ENCODE peak calls at places on chromosomes 11 and 22, in five cellular contexts. M is nephron progenitor cell, B is transverse colon, R is Peyer's patch, Y is HFFc6. C is an unnamed sample.

GRCh38 chr11:29227816-29228215 is 789.0 kb downstream of the KCNA4 start:
- DNase-seq in M (no peak), B (no peak), R (no peak), Y (no peak), C (no peak)

GRCh38 chr11:131691558-131692041 is 321.2 kb downstream of the NTM start:
- DNase-seq in M (peak; percentile 81), B (no peak), R (no peak), Y (no peak), C (no peak)

GRCh38 chr11:118939948-118940598 is 14.3 kb upstream of the BCL9L start:
- DNase-seq in M (peak; percentile 32), B (no peak), R (no peak), Y (no peak), C (no peak)

GRCh38 chr11:113532697-113533424 is 57.7 kb upstream of the DRD2 start:
- DNase-seq in M (peak; percentile 88), B (peak; percentile 77), R (peak; percentile 88), Y (peak; percentile 43), C (peak; percentile 73)

GRCh38 chr11:76184551-76184993 is 21.7 kb downstream of the WNT11 start:
- DNase-seq in M (no peak), B (no peak), R (no peak), Y (peak; percentile 52), C (no peak)

GRCh38 chr11:44955019-44955738 is 4.5 kb upstream of the TP53I11 start:
- DNase-seq in M (no peak), B (peak; percentile 66), R (peak; percentile 82), Y (peak; percentile 41), C (peak; percentile 73)

GRCh38 chr11:94544582-94544831 is 786 bp downstream of the FUT4 start:
- DNase-seq in M (no peak), B (peak; percentile 20), R (no peak), Y (no peak), C (no peak)

GRCh38 chr11:17648528-17648927 is 70.8 kb upstream of the MYOD1 start:
- DNase-seq in M (no peak), B (no peak), R (no peak), Y (no peak), C (no peak)

GRCh38 chr22:32803020-32803758 is 1.7 kb downstream of the TIMP3 start:
- DNase-seq in M (peak; percentile 47), B (no peak), R (no peak), Y (peak; percentile 79), C (no peak)

GRCh38 chr11:394034-394857 is at the start of gene PKP3:
- DNase-seq in M (no peak), B (peak; percentile 93), R (peak; percentile 90), Y (peak; percentile 62), C (peak; percentile 95)

GRCh38 chr11:28514391-28514790 is 406.2 kb downstream of the METTL15 start:
- DNase-seq in M (no peak), B (no peak), R (no peak), Y (peak; percentile 25), C (no peak)

GRCh38 chr11:102513869-102514268 is 16.7 kb downstream of the MMP7 start:
- DNase-seq in M (no peak), B (peak; percentile 70), R (peak; percentile 78), Y (no peak), C (no peak)

GRCh38 chr11:134126197-134126822 is 57.4 kb downstream of the JAM3 start:
- DNase-seq in M (no peak), B (no peak), R (no peak), Y (peak; percentile 97), C (no peak)

GRCh38 chr22:46774456-46775363 is 12.3 kb downstream of the TBC1D22A start:
- DNase-seq in M (no peak), B (no peak), R (peak; percentile 84), Y (no peak), C (no peak)

GRCh38 chr11:41201156-41201555 is 258.3 kb downstream of the LRRC4C start:
- DNase-seq in M (peak; percentile 67), B (no peak), R (no peak), Y (no peak), C (peak; percentile 4)

GRCh38 chr22:44664149-44664548 is 37.9 kb upstream of the PRR5 start:
- DNase-seq in M (no peak), B (peak; percentile 67), R (peak; percentile 89), Y (peak; percentile 11), C (no peak)

GRCh38 chr22:11066458-11067285 is 4461.3 kb upstream of the OR11H1 start:
- DNase-seq in M (no peak), B (no peak), R (no peak), Y (no peak), C (no peak)

GRCh38 chr11:13861411-13861810 is 101.1 kb upstream of the SPON1 start:
- DNase-seq in M (no peak), B (no peak), R (no peak), Y (no peak), C (no peak)

GRCh38 chr22:40510965-40511364 is 125.6 kb downstream of the MRTFA start:
- DNase-seq in M (no peak), B (no peak), R (no peak), Y (no peak), C (no peak)

GRCh38 chr11:40186401-40187091 is 1272.9 kb downstream of the LRRC4C start:
- DNase-seq in M (no peak), B (no peak), R (no peak), Y (no peak), C (no peak)

GRCh38 chr22:43825651-43826050 is 13.5 kb upstream of the EFCAB6 start:
- DNase-seq in M (no peak), B (no peak), R (peak; percentile 23), Y (no peak), C (no peak)

GRCh38 chr22:48054596-48054995 is 1292.1 kb downstream of the TBC1D22A start:
- DNase-seq in M (no peak), B (no peak), R (no peak), Y (no peak), C (no peak)

GRCh38 chr22:24413726-24414385 is 13.5 kb upstream of the ADORA2A start:
- DNase-seq in M (no peak), B (no peak), R (peak; percentile 42), Y (no peak), C (no peak)

GRCh38 chr11:58652726-58653280 is 30.3 kb downstream of the CNTF start:
- DNase-seq in M (no peak), B (no peak), R (no peak), Y (no peak), C (no peak)

GRCh38 chr11:9315078-9315688 is 790 bp upstream of the TMEM41B start:
- DNase-seq in M (no peak), B (peak; percentile 11), R (no peak), Y (no peak), C (peak; percentile 4)

GRCh38 chr22:23274146-23274526 is 93.8 kb downstream of the BCR start:
- DNase-seq in M (no peak), B (no peak), R (no peak), Y (no peak), C (no peak)

GRCh38 chr22:47154621-47155081 is 392.2 kb downstream of the TBC1D22A start:
- DNase-seq in M (no peak), B (no peak), R (peak; percentile 52), Y (no peak), C (no peak)

GRCh38 chr22:50568626-50569025 is 5.9 kb upstream of the SYCE3 start:
- DNase-seq in M (no peak), B (peak; percentile 49), R (peak; percentile 54), Y (no peak), C (no peak)

GRCh38 chr11:843818-844692 is 1.4 kb downstream of the TSPAN4 start:
- DNase-seq in M (peak; percentile 70), B (peak; percentile 83), R (peak; percentile 90), Y (peak; percentile 91), C (peak; percentile 60)

DNA sequence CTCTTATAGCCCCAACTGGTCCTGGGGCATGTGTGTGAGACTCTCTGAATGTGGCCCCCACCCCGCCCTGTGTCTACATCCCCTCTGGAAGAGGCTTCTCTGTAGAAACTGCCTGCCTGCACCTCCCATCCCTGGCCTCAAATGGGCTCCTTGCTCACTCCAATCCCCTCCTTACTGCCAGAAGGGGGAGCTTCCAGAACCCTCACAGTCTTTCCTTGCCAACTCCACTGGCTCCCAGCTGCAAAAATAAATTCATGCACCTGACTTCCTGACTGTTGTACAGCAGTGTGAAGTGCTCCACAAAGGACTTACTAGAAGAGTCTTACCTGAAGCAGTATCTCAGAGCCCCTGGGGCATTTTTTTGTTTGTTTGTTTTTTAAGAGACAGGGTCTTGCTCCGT is 15.2 kb upstream of the SERPIND1 start:
- DNase-seq in M (no peak), B (no peak), R (no peak), Y (no peak), C (no peak)
- TF ChIP-seq CTCF in M (no peak), B (no peak), R (no peak), Y (no peak), C (no peak)

DNA sequence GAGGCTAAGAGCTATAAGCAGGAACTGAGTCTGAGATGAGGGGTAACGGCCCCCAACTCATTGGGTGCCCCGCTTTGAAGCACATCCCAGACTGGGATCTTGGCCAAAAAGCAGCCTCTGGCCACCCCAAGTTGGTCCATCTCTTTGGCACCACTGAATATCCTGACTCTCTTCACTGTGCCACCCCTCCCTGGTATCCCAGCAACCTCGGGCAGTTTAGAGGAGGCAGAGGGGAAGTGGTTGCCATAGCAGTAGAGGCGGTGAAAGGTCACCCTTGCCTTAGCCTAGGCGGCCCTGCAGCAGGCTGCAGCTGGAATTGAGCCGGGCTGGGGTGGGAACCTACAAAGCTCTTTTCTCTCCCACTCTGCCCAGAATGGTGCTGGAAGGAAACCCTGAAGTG is 1.1 kb downstream of the PELI3 start:
- DNase-seq in M (peak; percentile 47), B (peak; percentile 60), R (peak; percentile 59), Y (no peak), C (peak; percentile 21)
- TF ChIP-seq CTCF in M (no peak), B (no peak), R (no peak), Y (no peak), C (no peak)

GRCh38 chr11:62392944-62393628 is 25.7 kb upstream of the SCGB1A1 start:
- DNase-seq in M (no peak), B (no peak), R (no peak), Y (no peak), C (peak; percentile 38)
- TF ChIP-seq CTCF in M (no peak), B (no peak), R (peak; percentile 24), Y (peak; percentile 55), C (no peak)

GRCh38 chr11:67239795-67240574 is 26.3 kb upstream of the GRK2 start:
- DNase-seq in M (peak; percentile 93), B (peak; percentile 97), R (peak; percentile 98), Y (peak; percentile 99), C (peak; percentile 98)
- TF ChIP-seq CTCF in M (no peak), B (no peak), R (peak; percentile 22), Y (peak; percentile 47), C (no peak)

GRCh38 chr11:107438148-107438547 is 19.5 kb downstream of the CWF19L2 start:
- DNase-seq in M (no peak), B (no peak), R (no peak), Y (no peak), C (no peak)
- TF ChIP-seq CTCF in M (no peak), B (no peak), R (no peak), Y (peak; percentile 21), C (no peak)

DNA sequence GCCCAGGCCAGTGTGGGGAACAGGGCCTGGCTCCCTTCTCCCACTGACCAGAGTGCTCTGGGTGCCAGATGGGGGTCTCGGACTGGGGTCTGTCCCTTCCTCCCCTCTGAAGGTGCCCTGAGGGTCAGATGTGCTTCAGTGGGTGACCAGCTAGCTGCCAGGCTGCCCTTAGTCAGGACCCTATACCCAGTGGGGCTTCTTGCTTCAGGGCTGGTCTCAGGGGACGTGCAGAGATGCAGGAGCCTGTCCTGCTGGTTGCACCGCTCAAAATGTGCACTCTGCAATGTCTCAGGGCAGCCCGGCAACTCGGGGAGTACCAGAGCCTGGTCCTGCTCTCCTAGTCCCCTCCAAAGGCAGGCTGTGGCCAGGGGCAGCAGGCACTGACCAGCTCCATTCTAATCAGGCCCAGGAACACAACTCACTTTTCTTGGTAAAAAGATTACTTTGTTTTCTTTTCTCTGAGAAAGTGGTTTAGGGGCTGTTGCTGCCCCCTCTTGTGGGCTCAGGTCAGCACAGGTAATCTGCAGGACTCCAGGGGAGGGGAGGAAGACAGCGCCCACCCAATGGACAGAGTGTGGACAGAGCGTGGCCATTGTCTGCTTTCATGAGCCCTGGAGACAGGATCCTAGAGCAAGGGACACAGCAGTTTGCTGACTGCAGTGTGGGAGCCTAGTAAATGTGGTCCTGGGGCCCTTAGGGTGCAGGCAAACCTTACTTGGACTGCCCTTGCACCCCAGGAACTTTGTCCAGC is 80.9 kb downstream of the MED15 start:
- DNase-seq in M (no peak), B (no peak), R (no peak), Y (no peak), C (no peak)
- TF ChIP-seq CTCF in M (no peak), B (no peak), R (no peak), Y (no peak), C (no peak)